ENCODE peak calls at places on chromosomes 7 and 10, in eight cellular contexts. V, F, E, U, J, W, B and A are unnamed samples.

GRCh38 chr10:14510346-14510745 is 179.6 kb upstream of the FRMD4A start:
- DNase-seq in V (no peak), F (no peak), E (no peak), U (no peak), J (no peak), W (no peak), B (no peak), A (no peak)

GRCh38 chr7:157426463-157427301 is 89.9 kb downstream of the DNAJB6 start:
- DNase-seq in V (no peak), F (no peak), E (no peak), U (no peak), J (peak), W (no peak), B (peak), A (no peak)

GRCh38 chr7:13874783-13875182 is 114.7 kb downstream of the ETV1 start:
- DNase-seq in V (peak), F (no peak), E (no peak), U (no peak), J (no peak), W (no peak), B (no peak), A (no peak)

GRCh38 chr7:155288055-155288454 is 9.6 kb upstream of the INSIG1 start:
- DNase-seq in V (no peak), F (no peak), E (no peak), U (no peak), J (no peak), W (no peak), B (no peak), A (no peak)

GRCh38 chr7:28356619-28357018 is 55.7 kb upstream of the CREB5 start:
- DNase-seq in V (no peak), F (no peak), E (no peak), U (no peak), J (no peak), W (peak), B (no peak), A (no peak)

GRCh38 chr7:157830331-157830730 is 493.5 kb downstream of the DNAJB6 start:
- DNase-seq in V (no peak), F (no peak), E (no peak), U (no peak), J (no peak), W (no peak), B (no peak), A (no peak)

GRCh38 chr7:29565982-29566746 is 2.5 kb downstream of the PRR15 start:
- DNase-seq in V (no peak), F (no peak), E (no peak), U (peak), J (no peak), W (no peak), B (no peak), A (no peak)

GRCh38 chr7:137652721-137653120 is 194.1 kb downstream of the DGKI start:
- DNase-seq in V (no peak), F (no peak), E (no peak), U (no peak), J (no peak), W (no peak), B (no peak), A (no peak)

GRCh38 chr10:103616705-103617361 is 123.3 kb downstream of the NEURL1 start:
- DNase-seq in V (peak), F (peak), E (peak), U (peak), J (peak), W (no peak), B (peak), A (no peak)

GRCh38 chr10:132532784-132533560 is 4.6 kb upstream of the INPP5A start:
- DNase-seq in V (peak), F (peak), E (no peak), U (peak), J (no peak), W (no peak), B (no peak), A (peak)

GRCh38 chr10:60964257-60965235 is 20.6 kb upstream of the RHOBTB1 start:
- DNase-seq in V (no peak), F (peak), E (peak), U (peak), J (peak), W (no peak), B (peak), A (peak)

GRCh38 chr7:122546496-122546895 is 152.4 kb downstream of the RNF133 start:
- DNase-seq in V (no peak), F (no peak), E (no peak), U (peak), J (no peak), W (no peak), B (no peak), A (no peak)

GRCh38 chr10:62665771-62666170 is 138.7 kb upstream of the ADO start:
- DNase-seq in V (no peak), F (no peak), E (no peak), U (no peak), J (no peak), W (no peak), B (no peak), A (no peak)

GRCh38 chr7:127751062-127751722 is 99.2 kb downstream of the SND1 start:
- DNase-seq in V (no peak), F (peak), E (no peak), U (no peak), J (peak), W (no peak), B (no peak), A (peak)

GRCh38 chr7:132249591-132249971 is 326.7 kb downstream of the PLXNA4 start:
- DNase-seq in V (no peak), F (no peak), E (peak), U (no peak), J (peak), W (no peak), B (no peak), A (no peak)

GRCh38 chr7:815284-816216 is 16.7 kb upstream of the SUN1 start:
- DNase-seq in V (no peak), F (no peak), E (no peak), U (peak), J (peak), W (no peak), B (no peak), A (no peak)

GRCh38 chr10:132788180-132788830 is 2.4 kb upstream of the NKX6-2 start:
- DNase-seq in V (no peak), F (no peak), E (no peak), U (no peak), J (no peak), W (no peak), B (no peak), A (no peak)

GRCh38 chr7:43212921-43213320 is 100.5 kb downstream of the HECW1 start:
- DNase-seq in V (no peak), F (no peak), E (no peak), U (no peak), J (no peak), W (no peak), B (no peak), A (no peak)

GRCh38 chr10:22854935-22855421 is 72.9 kb upstream of the ARMC3 start:
- DNase-seq in V (no peak), F (no peak), E (no peak), U (no peak), J (no peak), W (no peak), B (no peak), A (no peak)

GRCh38 chr10:3761916-3762708 is 22.9 kb downstream of the KLF6 start:
- DNase-seq in V (no peak), F (no peak), E (no peak), U (no peak), J (no peak), W (no peak), B (no peak), A (peak)

GRCh38 chr7:34747842-34748241 is 89.8 kb downstream of the NPSR1 start:
- DNase-seq in V (no peak), F (no peak), E (no peak), U (no peak), J (no peak), W (no peak), B (no peak), A (no peak)

GRCh38 chr10:63467833-63468232 is 2.1 kb upstream of the JMJD1C start:
- DNase-seq in V (no peak), F (no peak), E (no peak), U (no peak), J (no peak), W (no peak), B (no peak), A (no peak)

GRCh38 chr7:117839507-117839906 is 33.7 kb downstream of the CTTNBP2 start:
- DNase-seq in V (no peak), F (no peak), E (no peak), U (no peak), J (no peak), W (no peak), B (no peak), A (no peak)

GRCh38 chr10:103614511-103615158 is 121.1 kb downstream of the NEURL1 start:
- DNase-seq in V (no peak), F (no peak), E (no peak), U (no peak), J (peak), W (no peak), B (no peak), A (no peak)

GRCh38 chr7:81234896-81235295 is 316.0 kb upstream of the SEMA3C start:
- DNase-seq in V (no peak), F (no peak), E (no peak), U (no peak), J (no peak), W (no peak), B (no peak), A (peak)

GRCh38 chr7:45048748-45049147 is 40.0 kb downstream of the NACAD start:
- DNase-seq in V (no peak), F (no peak), E (no peak), U (no peak), J (no peak), W (no peak), B (no peak), A (no peak)

GRCh38 chr7:2104716-2105115 is 128.0 kb downstream of the MAD1L1 start:
- DNase-seq in V (no peak), F (no peak), E (no peak), U (peak), J (peak), W (no peak), B (no peak), A (no peak)

GRCh38 chr7:129047761-129048160 is 7.2 kb downstream of the TNPO3 start:
- DNase-seq in V (no peak), F (no peak), E (no peak), U (no peak), J (no peak), W (no peak), B (no peak), A (no peak)

GRCh38 chr10:133454204-133454893 is 604 bp downstream of the SCART1 start:
- DNase-seq in V (no peak), F (no peak), E (peak), U (peak), J (no peak), W (peak), B (peak), A (no peak)

GRCh38 chr7:126700807-126701604 is 551.7 kb downstream of the GRM8 start:
- DNase-seq in V (peak), F (peak), E (no peak), U (no peak), J (peak), W (no peak), B (no peak), A (peak)

GRCh38 chr7:101636822-101637623 is 7.9 kb upstream of the MYL10 start:
- DNase-seq in V (no peak), F (no peak), E (no peak), U (no peak), J (no peak), W (no peak), B (no peak), A (no peak)

GRCh38 chr7:1844336-1844955 is 174.4 kb downstream of the ELFN1 start:
- DNase-seq in V (no peak), F (no peak), E (no peak), U (no peak), J (peak), W (no peak), B (peak), A (no peak)

DNA sequence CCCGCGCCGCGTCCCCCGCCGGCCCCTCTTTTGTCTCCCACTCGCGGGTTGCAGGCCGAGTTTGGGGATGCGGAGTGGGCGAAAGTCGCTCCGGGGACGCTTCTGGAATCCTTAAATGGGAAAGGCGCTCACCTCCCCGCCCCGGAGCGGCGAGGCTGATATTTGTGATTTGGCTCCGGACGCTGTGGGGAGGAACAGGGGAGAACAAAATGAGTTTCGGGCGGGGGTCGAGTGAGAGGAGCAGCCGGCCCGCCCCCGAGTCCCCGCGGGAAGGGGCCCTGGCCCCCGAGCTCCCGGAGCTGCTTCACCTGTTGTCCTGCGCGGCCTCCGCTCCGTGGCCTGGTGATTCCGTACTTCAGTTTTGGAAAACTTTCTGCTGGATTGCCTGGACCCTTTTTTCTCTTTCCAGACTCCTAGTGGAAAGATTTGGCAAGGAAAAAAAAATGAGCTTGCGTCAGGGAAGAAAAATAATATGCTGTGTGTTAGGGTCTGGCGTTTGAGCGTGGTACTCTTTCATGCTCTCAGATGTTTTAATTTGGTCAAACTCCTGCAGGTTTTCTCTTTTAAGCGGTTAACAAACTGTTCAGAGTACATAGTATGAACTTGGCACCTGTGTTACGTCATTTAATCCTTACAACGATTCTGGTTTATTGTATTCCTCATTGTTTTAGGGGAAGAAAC is 831 bp downstream of the BMPR1A start:
- DNase-seq in V (no peak), F (no peak), E (peak), U (peak), J (peak), W (no peak), B (peak), A (no peak)
- TF ChIP-seq CTCF in V (peak), F (peak), E (peak), U (no peak), J (no peak), W (no peak), B (peak), A (peak)

DNA sequence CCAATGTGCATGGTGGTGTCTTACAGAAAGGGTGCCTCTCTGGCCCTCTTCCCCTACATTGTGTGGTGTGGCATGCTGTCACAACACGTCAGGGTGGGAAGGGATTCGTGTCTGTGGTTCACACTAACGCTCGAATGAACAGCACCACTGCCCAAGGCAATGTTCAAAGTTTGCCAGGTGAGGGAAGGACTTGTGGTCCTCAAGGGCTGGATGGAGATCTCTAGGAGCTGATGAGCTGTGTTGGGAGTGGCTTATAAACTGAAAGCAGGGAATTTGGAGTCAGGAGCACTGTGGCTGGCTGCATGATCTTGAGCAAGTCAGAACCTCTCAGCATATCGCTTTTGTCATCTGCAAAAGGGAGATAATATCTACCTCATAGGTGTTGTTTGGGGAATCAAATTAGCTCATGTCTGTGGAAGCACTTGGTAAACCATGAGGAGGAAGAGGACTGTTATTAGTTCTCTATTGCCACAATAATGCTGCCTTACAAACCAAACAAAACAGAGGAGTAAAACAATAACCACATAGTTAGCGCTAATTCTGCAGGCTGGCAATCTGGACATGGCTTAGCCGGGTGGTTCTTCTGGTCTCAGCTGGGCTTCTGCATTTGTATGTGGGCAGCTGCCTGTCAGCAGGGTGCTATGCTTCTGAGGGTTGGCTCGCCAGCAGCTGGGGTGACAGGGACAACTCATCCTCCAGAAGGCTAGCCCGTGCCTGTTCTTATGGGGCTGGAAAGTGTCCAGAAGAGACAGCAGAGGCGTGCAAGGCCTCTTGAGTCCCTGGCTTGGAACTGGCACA is 22.9 kb upstream of the C10orf105 start:
- DNase-seq in V (no peak), F (no peak), E (no peak), U (no peak), J (peak), W (no peak), B (no peak), A (no peak)
- H3K4me3 ChIP-seq in V (no peak), F (no peak), E (no peak), U (no peak), J (no peak), W (no peak), B (no peak), A (no peak)

DNA sequence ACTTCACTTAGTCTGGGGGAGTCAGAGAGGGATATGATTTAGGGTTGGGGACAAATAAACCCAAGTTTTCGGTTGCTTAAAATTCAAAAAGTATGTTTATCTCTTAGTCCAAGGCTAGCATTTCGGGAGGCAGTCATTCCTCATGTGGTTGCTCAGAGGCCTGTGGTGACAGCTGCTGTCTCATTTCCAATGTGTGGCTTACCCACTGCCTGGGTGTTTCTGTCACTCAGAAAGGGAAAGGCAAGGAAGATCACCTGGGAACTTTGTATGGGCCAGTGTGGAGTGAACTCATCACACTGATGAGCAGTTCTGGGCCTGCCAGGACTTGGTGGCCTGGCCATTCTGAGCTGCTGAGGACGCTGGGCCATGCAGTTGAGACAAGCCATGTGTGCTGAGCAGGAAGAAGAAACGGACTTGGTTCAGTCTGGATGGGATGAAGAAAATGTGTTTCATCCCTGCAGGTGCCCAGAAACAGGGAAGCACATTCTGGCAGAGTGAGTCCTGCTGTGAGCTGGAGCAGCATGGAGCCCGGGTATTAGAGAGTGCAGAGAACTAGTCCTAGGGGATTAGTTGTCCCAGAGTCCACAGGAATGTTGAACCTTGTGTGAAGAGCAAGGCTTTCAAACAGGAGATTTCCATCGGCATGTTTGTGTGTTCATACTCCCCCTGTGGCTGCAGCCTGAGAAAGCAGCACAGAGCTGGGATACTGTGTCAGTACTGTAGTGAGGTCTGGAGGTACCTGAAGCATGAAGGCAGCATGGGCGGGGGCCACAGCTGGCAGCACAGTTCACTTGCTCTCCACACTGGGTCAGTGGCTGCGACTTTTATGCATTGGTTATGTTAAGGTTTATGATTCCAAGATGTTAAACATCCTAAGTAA is 211.1 kb upstream of the IGFBP3 start:
- DNase-seq in V (no peak), F (no peak), E (no peak), U (no peak), J (no peak), W (no peak), B (no peak), A (peak)
- TF ChIP-seq CTCF in V (peak), F (peak), E (no peak), U (no peak), J (no peak), W (no peak), B (no peak), A (peak)

GRCh38 chr10:99529483-99530107 is 3.1 kb upstream of the NKX2-3 start:
- DNase-seq in V (no peak), F (no peak), E (no peak), U (no peak), J (no peak), W (no peak), B (no peak), A (no peak)
- H3K4me3 ChIP-seq in V (no peak), F (no peak), E (no peak), U (no peak), J (no peak), W (no peak), B (no peak), A (no peak)

DNA sequence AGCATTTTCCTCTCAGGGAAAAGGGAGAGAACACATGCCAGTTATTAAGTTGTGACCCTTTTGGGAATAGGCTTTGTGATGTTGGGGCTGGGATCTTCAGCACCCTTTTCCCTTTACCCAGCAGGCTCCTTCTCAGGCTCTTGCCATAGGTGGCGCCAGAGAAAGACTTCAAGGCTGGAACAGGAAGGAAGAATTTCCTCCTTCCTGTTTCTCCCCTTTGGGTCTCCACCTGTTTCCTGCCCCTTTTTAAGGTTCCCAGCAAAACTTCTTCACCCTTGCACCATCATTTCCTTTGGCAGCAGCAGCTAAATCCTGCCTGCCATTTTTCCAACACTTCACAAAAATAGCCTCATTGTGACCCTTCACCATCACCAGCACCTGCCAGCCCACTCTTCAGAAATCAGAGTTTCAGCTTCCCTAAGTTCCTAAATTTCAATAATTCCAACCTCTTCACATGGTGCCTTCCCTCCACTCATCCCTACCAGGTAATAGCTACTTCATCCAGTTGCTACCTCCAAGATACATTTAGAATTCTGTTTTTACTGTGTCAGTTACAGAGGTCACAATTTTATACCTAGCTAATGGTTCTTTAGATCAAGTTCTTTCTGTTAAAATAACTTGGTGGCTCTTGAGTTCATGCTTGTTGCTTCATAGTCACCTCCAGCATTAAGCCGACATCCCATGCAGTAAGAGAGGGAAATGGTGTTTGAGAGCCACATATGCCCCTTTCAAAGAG is 22.4 kb upstream of the FOXK1 start:
- DNase-seq in V (no peak), F (no peak), E (no peak), U (no peak), J (peak), W (no peak), B (no peak), A (no peak)
- TF ChIP-seq CTCF in V (peak), F (no peak), E (no peak), U (no peak), J (peak), W (no peak), B (no peak), A (peak)